ENCODE peak calls at places on chromosome 13, in ten cellular contexts. One of them, this sample, is unnamed.
A peak's percentile ranks its signal among the peaks of the same experiment; 100 is the strongest.

GRCh38 chr13:28494537-28494860 is 429 bp downstream of the FLT1 start:
- DNase-seq in thoracic aorta: no peak
- DNase-seq in NCI-H2081: no peak
- DNase-seq in NCI-H1105: no peak
- DNase-seq in Calu3: no peak
- DNase-seq in naive thymus-derived CD4-positive, alpha-beta T cell: no peak
- DNase-seq in mesenchymal stem cell: peak; percentile 52
- DNase-seq in BJ: no peak
- DNase-seq in activated B cell treated with CpG ODN at 0.5 μM for 24 hours: peak; percentile 18
- DNase-seq in fibroblast of pulmonary artery: peak; percentile 37
- DNase-seq in this sample: no peak

GRCh38 chr13:109698779-109699178 is 87.6 kb downstream of the IRS2 start:
- DNase-seq in Calu3: no peak
- DNase-seq in fibroblast of pulmonary artery: peak; percentile 72
- DNase-seq in activated B cell treated with CpG ODN at 0.5 μM for 24 hours: no peak
- DNase-seq in NCI-H1105: no peak
- DNase-seq in NCI-H2081: no peak
- DNase-seq in mesenchymal stem cell: peak; percentile 78
- DNase-seq in naive thymus-derived CD4-positive, alpha-beta T cell: no peak
- DNase-seq in thoracic aorta: no peak
- DNase-seq in BJ: peak; percentile 66
- DNase-seq in this sample: no peak

GRCh38 chr13:60591348-60591747 is 194.3 kb downstream of the TDRD3 start:
- DNase-seq in fibroblast of pulmonary artery: peak; percentile 84
- DNase-seq in activated B cell treated with CpG ODN at 0.5 μM for 24 hours: no peak
- DNase-seq in thoracic aorta: no peak
- DNase-seq in BJ: no peak
- DNase-seq in NCI-H1105: no peak
- DNase-seq in NCI-H2081: no peak
- DNase-seq in Calu3: no peak
- DNase-seq in mesenchymal stem cell: no peak
- DNase-seq in naive thymus-derived CD4-positive, alpha-beta T cell: no peak
- DNase-seq in this sample: no peak

GRCh38 chr13:51240888-51241475 is 18.8 kb downstream of the FAM124A start:
- DNase-seq in NCI-H1105: no peak
- DNase-seq in activated B cell treated with CpG ODN at 0.5 μM for 24 hours: no peak
- DNase-seq in Calu3: no peak
- DNase-seq in NCI-H2081: no peak
- DNase-seq in BJ: no peak
- DNase-seq in naive thymus-derived CD4-positive, alpha-beta T cell: no peak
- DNase-seq in mesenchymal stem cell: no peak
- DNase-seq in thoracic aorta: no peak
- DNase-seq in fibroblast of pulmonary artery: peak; percentile 40
- DNase-seq in this sample: no peak

GRCh38 chr13:51977606-51978005 is 33.6 kb downstream of the ATP7B start:
- DNase-seq in naive thymus-derived CD4-positive, alpha-beta T cell: no peak
- DNase-seq in activated B cell treated with CpG ODN at 0.5 μM for 24 hours: no peak
- DNase-seq in mesenchymal stem cell: no peak
- DNase-seq in BJ: no peak
- DNase-seq in fibroblast of pulmonary artery: no peak
- DNase-seq in thoracic aorta: no peak
- DNase-seq in NCI-H1105: no peak
- DNase-seq in NCI-H2081: no peak
- DNase-seq in Calu3: no peak
- DNase-seq in this sample: no peak

GRCh38 chr13:46605824-46606554 is 53.0 kb downstream of the LRCH1 start:
- DNase-seq in thoracic aorta: no peak
- DNase-seq in NCI-H1105: no peak
- DNase-seq in fibroblast of pulmonary artery: no peak
- DNase-seq in Calu3: no peak
- DNase-seq in activated B cell treated with CpG ODN at 0.5 μM for 24 hours: no peak
- DNase-seq in mesenchymal stem cell: no peak
- DNase-seq in NCI-H2081: no peak
- DNase-seq in BJ: no peak
- DNase-seq in naive thymus-derived CD4-positive, alpha-beta T cell: no peak
- DNase-seq in this sample: peak; percentile 61

GRCh38 chr13:110454227-110454859 is 107.2 kb downstream of the RAB20 start:
- DNase-seq in mesenchymal stem cell: no peak
- DNase-seq in thoracic aorta: no peak
- DNase-seq in naive thymus-derived CD4-positive, alpha-beta T cell: no peak
- DNase-seq in activated B cell treated with CpG ODN at 0.5 μM for 24 hours: no peak
- DNase-seq in Calu3: no peak
- DNase-seq in fibroblast of pulmonary artery: no peak
- DNase-seq in NCI-H2081: peak; percentile 35
- DNase-seq in BJ: no peak
- DNase-seq in NCI-H1105: no peak
- DNase-seq in this sample: no peak

GRCh38 chr13:112325142-112325808 is 50.9 kb upstream of the SPACA7 start:
- DNase-seq in BJ: no peak
- DNase-seq in mesenchymal stem cell: no peak
- DNase-seq in thoracic aorta: no peak
- DNase-seq in fibroblast of pulmonary artery: no peak
- DNase-seq in naive thymus-derived CD4-positive, alpha-beta T cell: no peak
- DNase-seq in NCI-H2081: no peak
- DNase-seq in activated B cell treated with CpG ODN at 0.5 μM for 24 hours: no peak
- DNase-seq in Calu3: no peak
- DNase-seq in NCI-H1105: no peak
- DNase-seq in this sample: no peak

GRCh38 chr13:22463089-22463488 is 717.7 kb upstream of the SGCG start:
- DNase-seq in BJ: no peak
- DNase-seq in mesenchymal stem cell: no peak
- DNase-seq in thoracic aorta: no peak
- DNase-seq in Calu3: no peak
- DNase-seq in NCI-H2081: no peak
- DNase-seq in naive thymus-derived CD4-positive, alpha-beta T cell: no peak
- DNase-seq in NCI-H1105: no peak
- DNase-seq in fibroblast of pulmonary artery: no peak
- DNase-seq in activated B cell treated with CpG ODN at 0.5 μM for 24 hours: no peak
- DNase-seq in this sample: no peak

GRCh38 chr13:82634946-82635345 is 1247.3 kb downstream of the SLITRK1 start:
- DNase-seq in BJ: no peak
- DNase-seq in activated B cell treated with CpG ODN at 0.5 μM for 24 hours: no peak
- DNase-seq in NCI-H1105: no peak
- DNase-seq in thoracic aorta: no peak
- DNase-seq in naive thymus-derived CD4-positive, alpha-beta T cell: no peak
- DNase-seq in mesenchymal stem cell: no peak
- DNase-seq in NCI-H2081: no peak
- DNase-seq in fibroblast of pulmonary artery: peak; percentile 23
- DNase-seq in Calu3: no peak
- DNase-seq in this sample: no peak

GRCh38 chr13:43153436-43154082 is 130.2 kb downstream of the DNAJC15 start:
- DNase-seq in BJ: peak; percentile 89
- DNase-seq in naive thymus-derived CD4-positive, alpha-beta T cell: no peak
- DNase-seq in Calu3: peak; percentile 6
- DNase-seq in thoracic aorta: no peak
- DNase-seq in fibroblast of pulmonary artery: peak; percentile 70
- DNase-seq in activated B cell treated with CpG ODN at 0.5 μM for 24 hours: no peak
- DNase-seq in mesenchymal stem cell: peak; percentile 82
- DNase-seq in NCI-H2081: no peak
- DNase-seq in NCI-H1105: no peak
- DNase-seq in this sample: no peak

GRCh38 chr13:67776171-67776570 is 546.0 kb upstream of the PCDH9 start:
- DNase-seq in thoracic aorta: no peak
- DNase-seq in BJ: no peak
- DNase-seq in Calu3: no peak
- DNase-seq in activated B cell treated with CpG ODN at 0.5 μM for 24 hours: no peak
- DNase-seq in NCI-H2081: no peak
- DNase-seq in mesenchymal stem cell: no peak
- DNase-seq in naive thymus-derived CD4-positive, alpha-beta T cell: no peak
- DNase-seq in fibroblast of pulmonary artery: no peak
- DNase-seq in NCI-H1105: no peak
- DNase-seq in this sample: no peak

GRCh38 chr13:39023761-39024160 is 14.1 kb downstream of the PROSER1 start:
- DNase-seq in thoracic aorta: no peak
- DNase-seq in Calu3: peak; percentile 2
- DNase-seq in fibroblast of pulmonary artery: peak; percentile 57
- DNase-seq in activated B cell treated with CpG ODN at 0.5 μM for 24 hours: no peak
- DNase-seq in NCI-H2081: no peak
- DNase-seq in BJ: no peak
- DNase-seq in NCI-H1105: no peak
- DNase-seq in naive thymus-derived CD4-positive, alpha-beta T cell: no peak
- DNase-seq in mesenchymal stem cell: peak; percentile 84
- DNase-seq in this sample: no peak

GRCh38 chr13:78133511-78133910 is 214.9 kb upstream of the EDNRB start:
- DNase-seq in NCI-H2081: no peak
- DNase-seq in thoracic aorta: no peak
- DNase-seq in fibroblast of pulmonary artery: no peak
- DNase-seq in naive thymus-derived CD4-positive, alpha-beta T cell: no peak
- DNase-seq in activated B cell treated with CpG ODN at 0.5 μM for 24 hours: no peak
- DNase-seq in Calu3: no peak
- DNase-seq in mesenchymal stem cell: no peak
- DNase-seq in BJ: no peak
- DNase-seq in NCI-H1105: no peak
- DNase-seq in this sample: no peak

GRCh38 chr13:23778879-23779278 is 110.3 kb downstream of the MIPEP start:
- DNase-seq in NCI-H1105: no peak
- DNase-seq in fibroblast of pulmonary artery: peak; percentile 72
- DNase-seq in mesenchymal stem cell: peak; percentile 82
- DNase-seq in NCI-H2081: no peak
- DNase-seq in naive thymus-derived CD4-positive, alpha-beta T cell: no peak
- DNase-seq in Calu3: no peak
- DNase-seq in thoracic aorta: no peak
- DNase-seq in BJ: no peak
- DNase-seq in activated B cell treated with CpG ODN at 0.5 μM for 24 hours: no peak
- DNase-seq in this sample: no peak

GRCh38 chr13:70723732-70724131 is 615.5 kb upstream of the KLHL1 start:
- DNase-seq in Calu3: no peak
- DNase-seq in mesenchymal stem cell: peak; percentile 35
- DNase-seq in activated B cell treated with CpG ODN at 0.5 μM for 24 hours: no peak
- DNase-seq in fibroblast of pulmonary artery: peak; percentile 11
- DNase-seq in naive thymus-derived CD4-positive, alpha-beta T cell: no peak
- DNase-seq in BJ: no peak
- DNase-seq in NCI-H1105: peak; percentile 5
- DNase-seq in NCI-H2081: peak; percentile 30
- DNase-seq in thoracic aorta: no peak
- DNase-seq in this sample: no peak

GRCh38 chr13:40558656-40559055 is 107.8 kb downstream of the FOXO1 start:
- DNase-seq in mesenchymal stem cell: no peak
- DNase-seq in Calu3: no peak
- DNase-seq in activated B cell treated with CpG ODN at 0.5 μM for 24 hours: no peak
- DNase-seq in fibroblast of pulmonary artery: peak; percentile 68
- DNase-seq in BJ: no peak
- DNase-seq in naive thymus-derived CD4-positive, alpha-beta T cell: no peak
- DNase-seq in NCI-H1105: no peak
- DNase-seq in NCI-H2081: no peak
- DNase-seq in thoracic aorta: no peak
- DNase-seq in this sample: no peak

GRCh38 chr13:46383383-46383782 is 3.7 kb downstream of the RUBCNL start:
- DNase-seq in activated B cell treated with CpG ODN at 0.5 μM for 24 hours: no peak
- DNase-seq in thoracic aorta: no peak
- DNase-seq in Calu3: no peak
- DNase-seq in naive thymus-derived CD4-positive, alpha-beta T cell: no peak
- DNase-seq in fibroblast of pulmonary artery: no peak
- DNase-seq in BJ: no peak
- DNase-seq in mesenchymal stem cell: no peak
- DNase-seq in NCI-H2081: no peak
- DNase-seq in NCI-H1105: no peak
- DNase-seq in this sample: peak; percentile 89

GRCh38 chr13:49652691-49653305 is 24.5 kb downstream of the ARL11 start:
- DNase-seq in BJ: no peak
- DNase-seq in mesenchymal stem cell: peak; percentile 54
- DNase-seq in fibroblast of pulmonary artery: peak; percentile 35
- DNase-seq in NCI-H1105: peak; percentile 34
- DNase-seq in thoracic aorta: no peak
- DNase-seq in naive thymus-derived CD4-positive, alpha-beta T cell: no peak
- DNase-seq in NCI-H2081: peak; percentile 32
- DNase-seq in Calu3: peak; percentile 21
- DNase-seq in activated B cell treated with CpG ODN at 0.5 μM for 24 hours: no peak
- DNase-seq in this sample: peak; percentile 63

GRCh38 chr13:73835138-73835721 is 299.0 kb downstream of the KLF12 start:
- DNase-seq in mesenchymal stem cell: peak; percentile 61
- DNase-seq in NCI-H2081: peak; percentile 45
- DNase-seq in NCI-H1105: peak; percentile 8
- DNase-seq in naive thymus-derived CD4-positive, alpha-beta T cell: peak; percentile 60
- DNase-seq in activated B cell treated with CpG ODN at 0.5 μM for 24 hours: no peak
- DNase-seq in BJ: no peak
- DNase-seq in Calu3: no peak
- DNase-seq in thoracic aorta: no peak
- DNase-seq in fibroblast of pulmonary artery: peak; percentile 70
- DNase-seq in this sample: peak; percentile 73

GRCh38 chr13:32202268-32202667 is 112.9 kb downstream of the ZAR1L start:
- DNase-seq in NCI-H2081: no peak
- DNase-seq in thoracic aorta: no peak
- DNase-seq in activated B cell treated with CpG ODN at 0.5 μM for 24 hours: no peak
- DNase-seq in NCI-H1105: no peak
- DNase-seq in Calu3: no peak
- DNase-seq in mesenchymal stem cell: no peak
- DNase-seq in fibroblast of pulmonary artery: no peak
- DNase-seq in naive thymus-derived CD4-positive, alpha-beta T cell: no peak
- DNase-seq in BJ: no peak
- DNase-seq in this sample: no peak

GRCh38 chr13:110499621-110500281 is 61.8 kb downstream of the RAB20 start:
- DNase-seq in mesenchymal stem cell: peak; percentile 97
- DNase-seq in thoracic aorta: no peak
- DNase-seq in activated B cell treated with CpG ODN at 0.5 μM for 24 hours: no peak
- DNase-seq in Calu3: no peak
- DNase-seq in NCI-H2081: peak; percentile 93
- DNase-seq in BJ: peak; percentile 78
- DNase-seq in naive thymus-derived CD4-positive, alpha-beta T cell: no peak
- DNase-seq in NCI-H1105: peak; percentile 89
- DNase-seq in fibroblast of pulmonary artery: no peak
- DNase-seq in this sample: no peak

GRCh38 chr13:30804474-30804873 is 69.1 kb downstream of the ALOX5AP start:
- DNase-seq in thoracic aorta: no peak
- DNase-seq in fibroblast of pulmonary artery: no peak
- DNase-seq in mesenchymal stem cell: no peak
- DNase-seq in Calu3: no peak
- DNase-seq in activated B cell treated with CpG ODN at 0.5 μM for 24 hours: no peak
- DNase-seq in NCI-H2081: no peak
- DNase-seq in BJ: no peak
- DNase-seq in NCI-H1105: no peak
- DNase-seq in naive thymus-derived CD4-positive, alpha-beta T cell: no peak
- DNase-seq in this sample: no peak

GRCh38 chr13:31485183-31485582 is 254.1 kb upstream of the RXFP2 start:
- DNase-seq in BJ: no peak
- DNase-seq in Calu3: no peak
- DNase-seq in NCI-H2081: no peak
- DNase-seq in mesenchymal stem cell: no peak
- DNase-seq in NCI-H1105: no peak
- DNase-seq in naive thymus-derived CD4-positive, alpha-beta T cell: no peak
- DNase-seq in thoracic aorta: no peak
- DNase-seq in activated B cell treated with CpG ODN at 0.5 μM for 24 hours: no peak
- DNase-seq in fibroblast of pulmonary artery: peak; percentile 76
- DNase-seq in this sample: no peak

GRCh38 chr13:103371271-103371670 is 305.1 kb upstream of the SLC10A2 start:
- DNase-seq in activated B cell treated with CpG ODN at 0.5 μM for 24 hours: no peak
- DNase-seq in Calu3: no peak
- DNase-seq in mesenchymal stem cell: no peak
- DNase-seq in naive thymus-derived CD4-positive, alpha-beta T cell: no peak
- DNase-seq in BJ: no peak
- DNase-seq in NCI-H2081: no peak
- DNase-seq in fibroblast of pulmonary artery: peak; percentile 21
- DNase-seq in thoracic aorta: no peak
- DNase-seq in NCI-H1105: no peak
- DNase-seq in this sample: no peak

GRCh38 chr13:94305934-94306333 is 173.5 kb downstream of the DCT start:
- DNase-seq in mesenchymal stem cell: peak; percentile 30
- DNase-seq in activated B cell treated with CpG ODN at 0.5 μM for 24 hours: no peak
- DNase-seq in thoracic aorta: no peak
- DNase-seq in Calu3: no peak
- DNase-seq in NCI-H2081: no peak
- DNase-seq in BJ: no peak
- DNase-seq in naive thymus-derived CD4-positive, alpha-beta T cell: no peak
- DNase-seq in NCI-H1105: no peak
- DNase-seq in fibroblast of pulmonary artery: no peak
- DNase-seq in this sample: no peak

GRCh38 chr13:114174529-114174941 is 4.5 kb upstream of the CFAP97D2 start:
- DNase-seq in fibroblast of pulmonary artery: peak; percentile 74
- DNase-seq in naive thymus-derived CD4-positive, alpha-beta T cell: no peak
- DNase-seq in BJ: no peak
- DNase-seq in thoracic aorta: no peak
- DNase-seq in NCI-H2081: no peak
- DNase-seq in NCI-H1105: no peak
- DNase-seq in activated B cell treated with CpG ODN at 0.5 μM for 24 hours: no peak
- DNase-seq in mesenchymal stem cell: peak; percentile 53
- DNase-seq in Calu3: no peak
- DNase-seq in this sample: no peak

GRCh38 chr13:100789968-100790367 is 115.4 kb upstream of the TMTC4 start:
- DNase-seq in thoracic aorta: no peak
- DNase-seq in NCI-H1105: no peak
- DNase-seq in Calu3: no peak
- DNase-seq in naive thymus-derived CD4-positive, alpha-beta T cell: no peak
- DNase-seq in NCI-H2081: no peak
- DNase-seq in activated B cell treated with CpG ODN at 0.5 μM for 24 hours: no peak
- DNase-seq in fibroblast of pulmonary artery: no peak
- DNase-seq in BJ: no peak
- DNase-seq in mesenchymal stem cell: peak; percentile 30
- DNase-seq in this sample: no peak